ENCODE peak calls at places on chromosomes 1 and 21, in seven cellular contexts. M is activated T-cell treated with anti-CD3 and anti-CD28 coated beads, Interleukin-2, amount 50 U/mL, for 72 hours; Y is adipocyte; N is stimulated activated CD8-positive, alpha-beta memory T cell treated with anti-CD3 and anti-CD28 coated beads, Interleukin-7, amount 100 ng/mL, for 24 hours; J is globus pallidus; A is brain microvascular endothelial cell; P is NCI-H345. V is an unnamed sample.

GRCh38 chr1:66364578-66365391 is 169.2 kb upstream of the SGIP1 start:
- DNase-seq in M (no peak), P (no peak), J (no peak), N (no peak), A (no peak), Y (no peak), V (no peak)

GRCh38 chr1:42873670-42874069 is 27.3 kb downstream of the ZNF691 start:
- DNase-seq in P (no peak), A (no peak), Y (no peak), J (no peak), M (no peak), N (no peak), V (no peak)

GRCh38 chr1:197675475-197676324 is 99.6 kb downstream of the DENND1B start:
- DNase-seq in P (peak; percentile 83), A (no peak), M (no peak), N (no peak), Y (no peak), J (no peak), V (no peak)

GRCh38 chr1:47763456-47764171 is 233.6 kb downstream of the TRABD2B start:
- DNase-seq in M (no peak), P (no peak), A (peak; percentile 13), Y (peak; percentile 12), J (no peak), N (no peak), V (no peak)

GRCh38 chr1:226832613-226833012 is 37.8 kb upstream of the PSEN2 start:
- DNase-seq in Y (no peak), J (no peak), P (no peak), M (no peak), A (no peak), N (no peak), V (no peak)

GRCh38 chr1:207389728-207390464 is 64.2 kb upstream of the CR2 start:
- DNase-seq in P (no peak), J (no peak), A (peak; percentile 29), Y (no peak), N (no peak), M (no peak), V (no peak)

GRCh38 chr21:39030127-39030884 is 152.9 kb downstream of the PSMG1 start:
- DNase-seq in J (no peak), P (no peak), A (no peak), M (no peak), Y (no peak), N (no peak), V (no peak)

GRCh38 chr1:12177999-12178441 is 11.2 kb downstream of the TNFRSF1B start:
- DNase-seq in P (peak; percentile 84), N (peak; percentile 90), J (no peak), Y (peak; percentile 81), M (peak; percentile 97), A (peak; percentile 85), V (peak; percentile 63)

GRCh38 chr1:81170721-81171120 is 630.0 kb upstream of the ADGRL2 start:
- DNase-seq in Y (peak; percentile 36), M (no peak), A (no peak), N (no peak), P (no peak), J (no peak), V (no peak)

GRCh38 chr1:200992382-200993101 is 31.0 kb downstream of the KIF21B start:
- DNase-seq in J (no peak), Y (no peak), N (no peak), A (no peak), P (peak; percentile 15), M (no peak), V (no peak)

GRCh38 chr1:79507770-79508169 is 501.2 kb upstream of the ADGRL4 start:
- DNase-seq in N (no peak), J (no peak), A (no peak), M (no peak), Y (no peak), P (no peak), V (no peak)

GRCh38 chr1:56157477-56157876 is 421.9 kb downstream of the PLPP3 start:
- DNase-seq in J (no peak), A (no peak), Y (no peak), P (no peak), M (no peak), N (no peak), V (no peak)

GRCh38 chr1:67307251-67308060 is at the start of gene IL12RB2:
- DNase-seq in N (no peak), A (no peak), Y (peak; percentile 36), P (peak; percentile 40), M (peak; percentile 79), J (no peak), V (peak; percentile 27)

GRCh38 chr1:182603646-182604127 is 502 bp downstream of the RGS16 start:
- DNase-seq in M (no peak), P (peak; percentile 43), Y (peak; percentile 25), A (no peak), J (no peak), N (no peak), V (no peak)

GRCh38 chr1:1776672-1777393 is 1.4 kb downstream of the NADK start:
- DNase-seq in A (no peak), J (no peak), Y (no peak), N (no peak), P (no peak), M (no peak), V (no peak)

GRCh38 chr1:237799762-237800474 is 90.8 kb downstream of the ZP4 start:
- DNase-seq in P (peak; percentile 57), N (peak; percentile 3), M (peak; percentile 31), A (peak; percentile 72), J (peak; percentile 37), Y (peak; percentile 44), V (peak; percentile 77)

GRCh38 chr1:214425723-214426419 is 125.5 kb downstream of the PTPN14 start:
- DNase-seq in Y (no peak), A (no peak), M (no peak), J (no peak), P (no peak), N (no peak), V (no peak)

GRCh38 chr1:26781206-26781825 is 6.4 kb upstream of the PIGV start:
- DNase-seq in N (no peak), Y (no peak), J (no peak), M (no peak), P (no peak), A (no peak), V (no peak)

GRCh38 chr21:41846536-41846935 is 32.6 kb downstream of the PRDM15 start:
- DNase-seq in Y (no peak), N (no peak), M (no peak), P (no peak), J (no peak), A (no peak), V (no peak)

GRCh38 chr1:41400235-41400634 is 39.0 kb downstream of the FOXO6 start:
- DNase-seq in P (no peak), A (no peak), M (no peak), J (peak; percentile 20), N (no peak), Y (no peak), V (peak; percentile 31)

GRCh38 chr21:36882776-36883175 is 83.7 kb downstream of the HLCS start:
- DNase-seq in A (no peak), Y (no peak), P (no peak), J (no peak), M (no peak), N (no peak), V (no peak)

GRCh38 chr1:235953801-235954200 is 87.1 kb upstream of the LYST start:
- DNase-seq in Y (peak; percentile 69), A (peak; percentile 88), P (no peak), N (no peak), J (no peak), M (no peak), V (no peak)

GRCh38 chr1:41511239-41511540 is 26.7 kb upstream of the EDN2 start:
- DNase-seq in N (no peak), Y (no peak), J (no peak), A (no peak), M (no peak), P (no peak), V (no peak)

GRCh38 chr1:70143052-70143659 is 62.2 kb downstream of the LRRC40 start:
- DNase-seq in P (no peak), Y (peak; percentile 78), M (no peak), A (peak; percentile 24), N (no peak), J (no peak), V (no peak)

GRCh38 chr1:94083653-94084052 is 37.3 kb downstream of the ABCA4 start:
- DNase-seq in M (no peak), A (no peak), P (no peak), N (no peak), J (no peak), Y (no peak), V (no peak)

GRCh38 chr1:1044455-1044854 is 24.5 kb downstream of the AGRN start:
- DNase-seq in Y (no peak), J (no peak), P (no peak), N (no peak), M (no peak), A (no peak), V (no peak)

GRCh38 chr1:175188936-175189335 is 3.6 kb downstream of the KIAA0040 start:
- DNase-seq in A (no peak), M (peak; percentile 66), Y (no peak), N (no peak), J (no peak), P (no peak), V (no peak)

GRCh38 chr1:214573386-214574358 is 22.3 kb upstream of the PTPN14 start:
- DNase-seq in M (no peak), P (no peak), Y (no peak), A (no peak), J (no peak), N (no peak), V (no peak)

GRCh38 chr21:20997308-20997632 is 939 bp upstream of the NCAM2 start:
- DNase-seq in M (no peak), P (no peak), N (no peak), J (peak; percentile 35), Y (peak; percentile 5), A (no peak), V (no peak)

GRCh38 chr1:91777630-91778300 is 108.2 kb downstream of the TGFBR3 start:
- DNase-seq in M (no peak), A (no peak), P (no peak), J (no peak), Y (no peak), N (no peak), V (no peak)